ENCODE peak calls at places on chromosomes 3 and 15, in seven cellular contexts. U, W, C, T, E, O and Z are unnamed samples.

GRCh38 chr15:98853593-98854420 is 153.8 kb downstream of the PGPEP1L start:
- DNase-seq in O (no peak), C (peak), T (no peak), E (peak), U (peak), W (peak), Z (peak)

GRCh38 chr3:32421991-32422859 is 30.6 kb downstream of the CMTM7 start:
- DNase-seq in W (peak), O (peak), E (no peak), U (peak), T (peak), C (peak), Z (peak)

GRCh38 chr15:53072077-53072476 is 281.9 kb upstream of the ONECUT1 start:
- DNase-seq in C (peak), E (peak), W (peak), T (peak), O (peak), U (peak), Z (peak)

GRCh38 chr15:58506064-58506490 is 74.3 kb downstream of the LIPC start:
- DNase-seq in C (peak), E (no peak), W (no peak), T (no peak), U (no peak), O (no peak), Z (peak)

GRCh38 chr3:171710359-171710758 is 99.9 kb downstream of the PLD1 start:
- DNase-seq in C (no peak), O (no peak), W (no peak), T (no peak), U (no peak), E (no peak), Z (no peak)

GRCh38 chr3:161695811-161696210 is 199.2 kb downstream of the OTOL1 start:
- DNase-seq in U (no peak), O (no peak), W (no peak), C (no peak), E (no peak), T (no peak), Z (no peak)

GRCh38 chr3:129233538-129233937 is 15.9 kb upstream of the COPG1 start:
- DNase-seq in T (no peak), W (no peak), U (no peak), E (no peak), O (no peak), C (no peak), Z (no peak)

GRCh38 chr3:108437439-108437838 is 73.0 kb downstream of the MYH15 start:
- DNase-seq in C (no peak), E (no peak), O (no peak), T (no peak), W (peak), U (no peak), Z (no peak)

GRCh38 chr15:69499521-69500201 is 47.0 kb downstream of the RPLP1 start:
- DNase-seq in O (no peak), T (no peak), E (peak), U (no peak), C (no peak), W (no peak), Z (no peak)

GRCh38 chr3:104886220-104886995 is 480.3 kb upstream of the ALCAM start:
- DNase-seq in E (no peak), T (no peak), C (peak), O (peak), U (peak), W (peak), Z (no peak)

GRCh38 chr3:155248531-155249187 is 44.8 kb downstream of the STRIT1 start:
- DNase-seq in C (no peak), W (no peak), E (no peak), T (no peak), U (no peak), O (no peak), Z (no peak)

GRCh38 chr3:172307143-172307560 is 141.1 kb downstream of the GHSR start:
- DNase-seq in C (peak), O (peak), W (peak), U (peak), T (no peak), E (no peak), Z (peak)

GRCh38 chr3:152930516-152930915 is 95.6 kb downstream of the P2RY1 start:
- DNase-seq in U (no peak), W (no peak), O (no peak), E (no peak), C (peak), T (no peak), Z (no peak)

GRCh38 chr3:8982509-8982908 is 19.2 kb upstream of the RAD18 start:
- DNase-seq in T (no peak), W (no peak), O (peak), U (peak), E (no peak), C (peak), Z (no peak)

GRCh38 chr15:38335106-38335505 is 82.5 kb downstream of the SPRED1 start:
- DNase-seq in C (no peak), W (no peak), E (peak), T (no peak), O (no peak), U (no peak), Z (no peak)

GRCh38 chr3:124950026-124950425 is 15.5 kb upstream of the MUC13 start:
- DNase-seq in U (peak), W (no peak), E (no peak), O (no peak), T (no peak), C (no peak), Z (no peak)

GRCh38 chr3:38281895-38282686 is at the start of gene SLC22A14:
- DNase-seq in C (no peak), T (no peak), W (peak), O (no peak), E (peak), U (no peak), Z (peak)

GRCh38 chr3:168417016-168417415 is 321.3 kb upstream of the GOLIM4 start:
- DNase-seq in W (peak), T (no peak), C (no peak), O (no peak), E (no peak), U (no peak), Z (no peak)

GRCh38 chr15:100947760-100948429 is 28.7 kb downstream of the LRRK1 start:
- DNase-seq in T (no peak), O (no peak), W (no peak), E (no peak), C (no peak), U (no peak), Z (no peak)

GRCh38 chr15:58038426-58039106 is 26.9 kb downstream of the ALDH1A2 start:
- DNase-seq in U (peak), C (peak), T (peak), E (no peak), O (peak), W (peak), Z (peak)

GRCh38 chr3:177772908-177773557 is 575.8 kb upstream of the TBL1XR1 start:
- DNase-seq in E (no peak), O (no peak), T (no peak), U (no peak), C (no peak), W (no peak), Z (no peak)

GRCh38 chr3:192194081-192194480 is 533.3 kb downstream of the FGF12 start:
- DNase-seq in C (no peak), O (no peak), E (peak), T (no peak), U (no peak), W (no peak), Z (no peak)

GRCh38 chr15:40930430-40931299 is 1.5 kb downstream of the DLL4 start:
- DNase-seq in E (peak), W (peak), C (peak), O (peak), T (peak), U (no peak), Z (peak)

DNA sequence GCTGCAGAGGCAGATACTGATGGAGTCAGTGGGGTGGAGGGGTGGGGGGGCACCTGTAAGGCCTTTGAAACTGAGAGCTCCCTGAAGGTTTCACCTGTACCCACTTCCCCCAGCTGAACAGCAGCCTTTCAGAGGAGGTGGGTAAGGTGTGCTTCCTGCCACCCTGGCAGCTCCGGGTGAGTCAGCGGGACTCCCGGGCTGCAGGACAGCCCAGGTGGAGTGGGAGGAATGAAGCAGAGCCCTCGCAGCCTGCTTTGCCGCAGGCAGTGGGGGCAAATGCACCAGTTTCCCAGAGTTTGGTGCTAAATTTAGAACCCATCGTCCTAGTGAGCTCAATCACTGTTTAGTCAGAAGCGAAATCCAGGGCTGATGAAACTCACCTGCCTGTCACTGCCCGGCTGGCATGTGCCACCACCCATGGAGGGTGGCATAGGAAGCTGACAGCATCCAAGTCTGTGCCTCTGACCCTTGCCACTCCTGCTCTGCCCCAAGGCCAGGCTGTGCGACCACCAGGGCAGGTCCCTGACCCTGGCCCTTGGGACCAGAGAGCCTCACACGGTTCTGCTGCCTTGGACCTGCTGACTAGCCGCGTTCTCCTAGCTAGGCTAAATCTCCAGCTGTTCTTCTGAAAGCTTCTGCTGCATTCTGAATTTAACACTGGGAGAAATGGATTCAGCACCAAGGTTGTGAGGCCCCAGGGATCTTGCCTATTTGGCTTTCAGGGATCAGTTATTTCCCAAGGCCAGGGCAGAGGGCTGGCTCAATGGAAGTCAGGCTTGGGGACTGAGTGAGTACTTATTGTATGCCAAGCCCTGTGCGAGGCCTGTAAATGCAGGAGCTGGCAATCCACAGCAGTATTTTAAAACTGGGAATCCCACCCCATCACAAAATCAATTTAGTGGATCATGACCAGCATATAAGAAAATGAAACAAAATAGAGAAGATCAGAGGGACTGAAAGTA is 67.3 kb upstream of the RASGRF1 start:
- DNase-seq in E (no peak), U (no peak), C (no peak), T (no peak), W (peak), O (no peak), Z (peak)
- TF ChIP-seq EZH2 in E (no peak), U (no peak), C (no peak), T (no peak), W (no peak), O (no peak), Z (no peak)

GRCh38 chr3:57015350-57015729 is 45.1 kb upstream of the SPATA12 start:
- DNase-seq in U (no peak), O (no peak), C (no peak), W (no peak), E (no peak), T (no peak), Z (no peak)

GRCh38 chr3:57017481-57017880 is 43.0 kb upstream of the SPATA12 start:
- DNase-seq in T (no peak), U (peak), W (peak), O (peak), C (no peak), E (no peak), Z (no peak)

GRCh38 chr3:57019057-57019456 is 41.4 kb upstream of the SPATA12 start:
- DNase-seq in T (no peak), E (no peak), O (no peak), C (no peak), U (no peak), W (no peak), Z (no peak)

GRCh38 chr3:57015912-57016311 is 44.6 kb upstream of the SPATA12 start:
- DNase-seq in C (no peak), O (no peak), T (no peak), U (no peak), W (no peak), E (no peak), Z (no peak)

GRCh38 chr3:57018246-57018645 is 42.2 kb upstream of the SPATA12 start:
- DNase-seq in E (no peak), O (no peak), T (no peak), U (no peak), W (no peak), C (no peak), Z (no peak)
- TF ChIP-seq EZH2 in E (no peak), O (no peak), T (no peak), U (no peak), W (no peak), C (no peak), Z (no peak)

GRCh38 chr15:25768271-25768670 is 94.9 kb downstream of the ATP10A start:
- DNase-seq in C (no peak), W (no peak), U (no peak), E (no peak), T (no peak), O (no peak), Z (no peak)

GRCh38 chr15:25772500-25772899 is 90.6 kb downstream of the ATP10A start:
- DNase-seq in U (no peak), O (peak), W (no peak), E (no peak), T (no peak), C (no peak), Z (no peak)

GRCh38 chr15:25773248-25773647 is 89.9 kb downstream of the ATP10A start:
- DNase-seq in U (no peak), T (no peak), W (no peak), C (no peak), O (no peak), E (no peak), Z (no peak)

GRCh38 chr15:25770031-25770430 is 93.1 kb downstream of the ATP10A start:
- DNase-seq in O (no peak), T (no peak), E (no peak), C (no peak), W (no peak), U (no peak), Z (no peak)

DNA sequence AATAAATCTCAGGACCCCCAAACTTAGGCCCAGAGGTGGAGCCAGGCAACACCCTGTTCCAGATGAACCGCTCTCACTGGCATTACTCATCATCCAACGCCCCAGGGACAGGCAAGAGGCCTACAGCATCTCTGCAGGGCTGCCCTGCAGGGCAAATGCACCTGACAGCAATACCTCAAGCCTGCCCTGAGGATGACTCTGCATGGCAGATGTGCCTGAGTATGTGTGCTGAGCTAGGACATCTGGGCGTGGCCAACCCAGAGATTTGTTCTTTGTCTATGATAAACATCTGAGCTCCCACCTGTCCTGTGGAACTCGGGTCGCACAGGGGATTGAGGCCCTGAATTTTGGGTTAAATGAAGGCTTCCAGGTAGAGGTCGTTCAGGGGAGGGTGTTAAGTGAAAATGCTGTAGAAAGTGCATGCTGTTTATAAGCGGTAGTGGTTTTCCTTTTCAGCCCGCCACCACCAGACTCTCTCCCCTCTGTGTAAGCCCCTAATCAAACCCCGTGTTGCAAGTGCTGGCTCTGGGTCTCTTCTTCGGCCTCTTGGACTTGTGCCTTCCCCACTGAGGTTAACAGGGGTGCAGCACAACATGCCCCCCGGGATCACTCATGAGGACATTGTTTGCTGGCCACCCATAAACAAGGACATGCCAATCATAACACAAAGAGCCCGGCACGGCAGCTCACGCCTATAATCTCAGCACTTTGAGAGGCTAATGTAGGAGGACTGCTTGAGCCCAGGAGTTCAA is 92.3 kb downstream of the ATP10A start:
- DNase-seq in U (no peak), E (no peak), O (no peak), C (peak), T (no peak), W (no peak), Z (no peak)
- TF ChIP-seq EZH2 in U (no peak), E (no peak), O (no peak), C (no peak), T (no peak), W (no peak), Z (no peak)

DNA sequence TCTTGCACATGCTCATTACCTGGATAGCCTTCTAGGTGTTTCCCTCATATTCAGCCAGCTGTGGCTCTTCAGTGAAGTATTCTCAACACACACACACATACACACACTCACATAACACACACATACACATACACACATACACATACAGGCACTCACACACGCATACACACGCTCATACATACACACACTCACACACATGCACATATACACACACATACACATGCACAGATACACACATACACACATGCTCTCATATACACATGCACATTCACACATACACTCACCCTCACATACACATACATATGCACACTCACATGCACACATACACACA is 41.2 kb downstream of the GRK7 start:
- DNase-seq in U (no peak), C (no peak), O (no peak), W (no peak), T (no peak), E (no peak), Z (no peak)
- TF ChIP-seq EZH2 in U (no peak), C (no peak), O (no peak), W (no peak), T (no peak), E (no peak), Z (no peak)

DNA sequence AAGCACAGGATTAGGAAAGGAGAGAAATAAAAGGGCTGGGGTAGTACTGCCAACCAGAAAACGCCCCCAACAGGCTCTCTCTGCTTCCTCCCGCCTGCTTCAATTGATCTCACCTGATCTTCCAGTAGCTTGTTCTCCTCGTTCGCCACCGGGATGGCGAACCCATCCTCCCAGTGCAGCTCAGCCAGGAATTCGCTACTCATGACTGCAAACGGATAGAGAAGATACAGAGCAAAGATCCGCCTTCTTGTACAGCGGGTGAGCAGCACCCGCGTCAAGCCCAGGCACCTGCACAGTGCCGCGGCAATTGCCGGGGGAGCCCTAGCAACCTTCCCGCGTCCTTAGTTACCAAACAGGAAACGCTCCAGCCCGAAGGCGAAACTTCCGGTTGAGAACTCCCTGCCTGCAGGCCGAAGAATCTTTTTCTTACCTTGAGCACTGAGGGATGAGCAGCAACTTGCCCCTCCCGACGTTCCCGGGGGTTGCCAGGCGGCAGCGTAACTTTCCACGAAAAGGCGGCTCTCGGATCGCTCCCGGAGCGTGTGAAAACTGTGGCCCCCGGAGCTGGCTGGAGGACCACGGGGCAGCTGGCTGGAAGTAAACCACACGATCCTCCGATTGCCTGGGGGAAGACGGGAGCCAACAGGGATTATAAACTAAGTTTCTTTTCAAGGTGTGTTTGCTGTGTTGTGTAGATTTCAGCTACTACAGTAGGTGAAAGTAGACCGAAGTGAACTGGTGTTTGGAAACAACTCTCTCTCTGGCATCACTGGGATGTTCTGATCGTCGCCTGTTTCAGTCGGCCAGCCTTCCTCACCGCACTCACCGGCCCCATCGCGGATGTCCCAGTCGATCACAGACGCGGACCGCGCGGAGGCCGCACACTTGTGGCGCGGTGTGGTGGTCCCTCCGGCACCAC is at the start of gene CCDC39:
- DNase-seq in W (peak), C (peak), O (peak), E (peak), T (peak), U (peak), Z (peak)
- TF ChIP-seq EZH2 in W (no peak), C (no peak), O (no peak), E (no peak), T (peak), U (no peak), Z (peak)

DNA sequence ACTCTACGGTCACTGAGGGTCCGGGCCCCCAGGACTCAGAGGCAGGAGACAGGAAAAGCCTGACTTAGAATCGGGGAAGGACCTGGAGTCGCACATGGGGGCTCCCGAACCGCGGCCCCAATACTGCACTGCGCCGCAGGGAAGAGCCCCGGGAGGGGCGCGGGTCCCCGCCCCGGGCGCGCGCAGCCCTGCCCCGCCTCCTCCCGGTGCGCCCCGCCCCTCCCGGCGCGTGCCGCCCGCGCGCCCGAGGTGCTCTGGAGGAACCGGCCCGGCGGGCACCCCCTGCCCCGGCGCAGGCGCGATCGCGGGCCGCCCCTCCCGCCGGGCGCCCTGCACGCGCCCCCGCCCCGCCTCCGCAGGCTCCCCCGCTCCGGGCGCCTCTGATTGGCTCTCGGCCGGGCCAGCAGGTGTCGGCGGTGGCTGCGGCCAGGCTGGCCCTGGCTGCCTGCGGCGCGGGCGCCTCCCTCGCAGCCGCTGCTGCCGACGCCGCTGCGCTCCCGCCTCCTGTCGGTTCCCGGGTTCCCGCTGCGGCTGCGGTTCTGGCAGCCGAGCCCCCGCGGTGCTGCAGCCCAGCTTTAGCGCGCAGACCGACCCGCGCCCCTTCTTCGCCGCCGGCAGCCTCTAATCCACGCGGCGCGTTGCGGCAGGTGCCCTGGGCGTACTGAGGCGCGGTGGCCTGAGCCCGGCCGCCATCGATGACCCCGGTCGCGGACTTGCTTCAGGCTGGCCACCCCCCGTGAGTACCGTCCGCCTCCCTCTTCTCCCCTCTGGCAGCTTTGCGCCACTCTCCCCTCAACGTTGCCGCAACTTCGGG is at the start of gene MYRIP:
- DNase-seq in C (peak), E (peak), U (no peak), O (no peak), T (peak), W (peak), Z (no peak)
- TF ChIP-seq EZH2 in C (no peak), E (no peak), U (no peak), O (no peak), T (no peak), W (no peak), Z (no peak)